ENCODE peak calls at places on chromosomes 4 and X, in five cellular contexts. S is GM12892, V is H1, D is HepG2, A is SK-N-SH. O is an unnamed sample.

GRCh38 chr4:87949961-87950360 is 25.6 kb upstream of the SPP1 start:
- DNase-seq in S (no peak), V (no peak), D (no peak), A (no peak), O (no peak)

GRCh38 chr4:182906786-182907185 is 10.4 kb downstream of the DCTD start:
- DNase-seq in V (no peak), A (no peak), S (no peak), D (no peak), O (no peak)

GRCh38 chrX:56804867-56805266 is 75.8 kb downstream of the NBDY start:
- DNase-seq in S (no peak), D (no peak), A (no peak), V (no peak), O (no peak)

GRCh38 chrX:133923113-133923512 is 62.3 kb downstream of the GPC3 start:
- DNase-seq in D (no peak), S (no peak), V (no peak), A (no peak), O (no peak)

GRCh38 chr4:137651128-137651527 is 118.8 kb upstream of the PCDH18 start:
- DNase-seq in A (no peak), S (no peak), V (no peak), D (no peak), O (no peak)

GRCh38 chr4:105895609-105896460 is 564 bp downstream of the NPNT start:
- DNase-seq in A (peak; percentile 40), S (peak; percentile 29), V (no peak), D (no peak), O (peak; percentile 17)

GRCh38 chr4:111066447-111066846 is 443.6 kb upstream of the PITX2 start:
- DNase-seq in V (no peak), D (no peak), A (no peak), S (no peak), O (no peak)

GRCh38 chrX:13776387-13776786 is 40.5 kb downstream of the GPM6B start:
- DNase-seq in A (no peak), D (no peak), V (no peak), S (no peak), O (no peak)

GRCh38 chr4:56147371-56147770 is 198.6 kb downstream of the CEP135 start:
- DNase-seq in A (peak; percentile 36), D (no peak), S (no peak), V (no peak), O (no peak)

GRCh38 chrX:110089656-110090404 is 86.9 kb downstream of the TMEM164 start:
- DNase-seq in A (no peak), V (no peak), D (no peak), S (no peak), O (no peak)

GRCh38 chrX:110087485-110088356 is 84.8 kb downstream of the TMEM164 start:
- DNase-seq in D (no peak), S (no peak), A (no peak), V (no peak), O (no peak)

GRCh38 chrX:110086162-110086915 is 83.4 kb downstream of the TMEM164 start:
- DNase-seq in S (no peak), V (no peak), A (no peak), D (peak; percentile 73), O (no peak)

GRCh38 chrX:110082156-110082555 is 79.2 kb downstream of the TMEM164 start:
- DNase-seq in D (no peak), A (no peak), S (no peak), V (no peak), O (no peak)

GRCh38 chrX:110086916-110087484 is 84.1 kb downstream of the TMEM164 start:
- DNase-seq in A (no peak), V (no peak), D (peak; percentile 12), S (no peak), O (no peak)
- TF ChIP-seq TAF1 in A (no peak), V (no peak), D (no peak), S (no peak), O (no peak)

DNA sequence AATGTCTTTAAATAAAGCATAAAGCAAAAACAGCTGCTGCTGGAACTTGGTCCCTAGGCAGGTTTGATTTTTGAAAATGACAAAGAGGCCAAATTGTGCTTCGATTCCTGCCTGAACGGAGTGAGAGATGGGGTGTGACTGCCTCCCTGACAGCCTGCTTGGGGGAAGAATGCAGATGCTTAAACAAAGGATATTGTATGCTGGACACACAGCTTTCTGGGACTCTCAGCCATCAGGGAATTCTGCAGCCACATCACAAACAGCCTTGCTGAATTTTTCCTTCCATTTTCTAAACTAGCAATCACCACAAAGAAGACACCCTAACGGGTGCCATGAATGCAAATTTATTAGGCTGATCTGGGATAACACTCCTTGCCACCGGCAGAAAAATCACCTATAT is 83.9 kb upstream of the CPEB2 start:
- DNase-seq in V (no peak), A (no peak), S (no peak), D (no peak), O (no peak)
- TF ChIP-seq TAF1 in V (no peak), A (no peak), S (no peak), D (no peak), O (no peak)

GRCh38 chr4:125365731-125366130 is 51.0 kb downstream of the FAT4 start:
- DNase-seq in D (no peak), S (no peak), V (no peak), A (no peak), O (no peak)
- TF ChIP-seq TAF1 in D (no peak), S (no peak), V (no peak), A (no peak), O (no peak)

GRCh38 chrX:15849555-15849954 is 5.1 kb downstream of the AP1S2 start:
- DNase-seq in S (no peak), D (no peak), A (peak; percentile 33), V (no peak), O (no peak)
- TF ChIP-seq TAF1 in S (no peak), D (no peak), A (no peak), V (no peak), O (no peak)